ENCODE peak calls at places on chromosomes 1 and 21, in seven cellular contexts. Q is IMR-90, E is pancreas, M is heart right ventricle, I is heart left ventricle, G is body of pancreas, U is right lobe of liver. H is an unnamed sample.

GRCh38 chr1:196437671-196438070 is 170.6 kb downstream of the KCNT2 start:
- ATAC-seq in Q (no peak), M (no peak), G (no peak), U (peak), E (no peak), I (no peak), H (no peak)

GRCh38 chr1:30901798-30902652 is 6.5 kb downstream of the SDC3 start:
- ATAC-seq in E (peak), U (peak), G (peak), I (peak), Q (peak), M (peak), H (peak)

GRCh38 chr1:31944205-31945089 is 6.3 kb upstream of the PTP4A2 start:
- ATAC-seq in M (peak), G (peak), E (peak), U (peak), I (peak), Q (peak), H (peak)

GRCh38 chr1:39434797-39435395 is 56.5 kb upstream of the BMP8A start:
- ATAC-seq in U (peak), E (peak), I (peak), G (peak), Q (peak), M (peak), H (no peak)

GRCh38 chr1:236998571-236998970 is 5.7 kb downstream of the MT1HL1 start:
- ATAC-seq in Q (no peak), I (peak), U (no peak), E (no peak), M (peak), G (no peak), H (no peak)

GRCh38 chr1:9809122-9809521 is 14.6 kb downstream of the CLSTN1 start:
- ATAC-seq in G (no peak), Q (peak), E (no peak), U (no peak), M (no peak), I (peak), H (no peak)

GRCh38 chr1:233790662-233791371 is 113.7 kb upstream of the SLC35F3 start:
- ATAC-seq in U (peak), I (peak), G (peak), M (no peak), E (peak), Q (peak), H (peak)

GRCh38 chr1:28792644-28793121 is 19.3 kb upstream of the OPRD1 start:
- ATAC-seq in I (peak), E (no peak), M (no peak), Q (no peak), U (no peak), G (no peak), H (no peak)

GRCh38 chr21:37383066-37383465 is 16.5 kb downstream of the DYRK1A start:
- ATAC-seq in G (no peak), M (no peak), E (no peak), I (no peak), U (no peak), Q (no peak), H (no peak)

GRCh38 chr1:156893048-156893953 is at the start of gene PEAR1:
- ATAC-seq in Q (no peak), E (no peak), G (no peak), U (peak), I (peak), M (peak), H (peak)

GRCh38 chr1:228426518-228427175 is 10.0 kb upstream of the TRIM17 start:
- ATAC-seq in M (no peak), I (no peak), U (no peak), E (no peak), G (no peak), Q (no peak), H (no peak)

GRCh38 chr1:156291226-156292061 is 4.0 kb downstream of the GLMP start:
- ATAC-seq in I (peak), E (peak), Q (peak), G (peak), M (peak), U (peak), H (peak)

GRCh38 chr1:38059632-38060286 is 13.2 kb upstream of the POU3F1 start:
- ATAC-seq in E (no peak), Q (no peak), U (no peak), I (peak), M (no peak), G (no peak), H (no peak)

GRCh38 chr1:241518447-241519307 is 878 bp downstream of the FH start:
- ATAC-seq in Q (peak), U (peak), G (no peak), E (peak), I (peak), M (peak), H (no peak)

GRCh38 chr1:234756066-234756783 is 146.2 kb upstream of the IRF2BP2 start:
- ATAC-seq in M (no peak), E (no peak), U (no peak), G (no peak), Q (no peak), I (no peak), H (no peak)

GRCh38 chr21:35274923-35275322 is 225.8 kb upstream of the RUNX1 start:
- ATAC-seq in I (no peak), M (no peak), U (no peak), Q (no peak), G (no peak), E (no peak), H (no peak)

GRCh38 chr1:154896811-154897286 is 26.8 kb upstream of the KCNN3 start:
- ATAC-seq in G (no peak), U (no peak), Q (no peak), E (no peak), M (peak), I (peak), H (no peak)

GRCh38 chr1:220791959-220792358 is 5.2 kb downstream of the MTARC1 start:
- ATAC-seq in E (no peak), U (peak), M (peak), Q (no peak), G (peak), I (peak), H (peak)

GRCh38 chr1:150257624-150258274 is at the start of gene CA14:
- ATAC-seq in I (peak), E (no peak), M (peak), U (peak), Q (no peak), G (no peak), H (no peak)

GRCh38 chr1:244705268-244706234 is 52.6 kb downstream of the DESI2 start:
- ATAC-seq in U (peak), I (peak), Q (no peak), M (peak), E (no peak), G (no peak), H (no peak)

GRCh38 chr1:52634111-52634510 is 1.1 kb downstream of the SHISAL2A start:
- ATAC-seq in U (no peak), G (no peak), E (no peak), M (no peak), Q (no peak), I (no peak), H (no peak)

GRCh38 chr1:2494323-2494693 is 18.2 kb downstream of the PLCH2 start:
- ATAC-seq in E (no peak), U (peak), Q (no peak), I (no peak), M (no peak), G (no peak), H (no peak)

GRCh38 chr1:208807446-208808117 is 563.4 kb upstream of the PLXNA2 start:
- ATAC-seq in E (no peak), I (no peak), U (no peak), M (no peak), G (no peak), Q (no peak), H (no peak)

GRCh38 chr1:217734973-217735372 is 103.8 kb downstream of the SPATA17 start:
- ATAC-seq in M (no peak), I (no peak), U (no peak), Q (no peak), E (no peak), G (no peak), H (no peak)

GRCh38 chr1:206658264-206658980 is 23.1 kb downstream of the DYRK3 start:
- ATAC-seq in G (no peak), I (peak), Q (peak), M (peak), E (no peak), U (no peak), H (no peak)

GRCh38 chr1:77889240-77889637 is 815 bp downstream of the NEXN start:
- ATAC-seq in U (no peak), G (peak), E (peak), I (peak), M (peak), Q (peak), H (no peak)
- H3K27ac ChIP-seq in U (peak), G (peak), E (peak), I (peak), M (peak), Q (peak), H (peak)

DNA sequence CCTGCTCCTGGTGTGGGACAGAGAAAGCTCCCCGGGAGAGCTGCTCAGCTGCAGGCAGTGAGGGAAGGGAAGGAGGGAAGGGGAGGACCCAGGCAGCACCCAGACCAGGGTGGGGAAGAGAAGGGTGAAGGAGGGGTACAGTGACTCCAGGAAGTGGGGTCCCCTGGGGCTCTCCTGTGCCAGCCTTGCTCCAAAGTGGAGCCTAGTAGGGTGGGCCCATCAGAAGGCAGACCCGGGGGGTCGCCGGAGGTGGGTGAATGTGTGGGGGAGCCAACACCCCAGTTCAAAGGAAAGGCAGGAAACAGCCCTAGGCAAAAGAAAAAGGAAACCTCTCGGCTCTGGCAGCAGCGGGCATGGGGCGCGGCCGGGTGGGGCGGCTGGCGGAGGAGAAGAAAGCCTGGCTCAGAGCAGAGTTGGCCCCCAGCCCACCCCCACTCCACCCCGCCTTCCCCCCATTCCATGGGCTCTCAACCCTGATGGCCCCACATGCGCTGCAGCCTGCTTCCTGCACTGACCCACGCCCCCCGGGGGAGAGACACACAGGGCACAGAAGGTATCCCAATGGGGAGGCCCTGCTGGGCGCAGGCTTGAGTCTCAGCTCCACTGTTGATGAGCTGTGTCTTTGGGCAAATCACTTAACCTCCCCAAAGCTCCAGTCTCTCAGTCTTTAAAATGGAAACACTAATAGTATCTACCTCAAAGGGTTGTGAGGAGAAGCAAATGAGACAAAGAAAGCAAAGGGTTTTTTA is 5.7 kb downstream of the LGR6 start:
- ATAC-seq in I (no peak), M (peak), E (no peak), U (no peak), Q (no peak), G (no peak), H (no peak)
- H3K27ac ChIP-seq in I (peak), M (peak), E (no peak), U (no peak), Q (no peak), G (no peak), H (no peak)

GRCh38 chr21:26147535-26147934 is 23.0 kb downstream of the APP start:
- ATAC-seq in M (no peak), G (no peak), E (no peak), I (peak), U (no peak), Q (no peak), H (no peak)

GRCh38 chr21:26144026-26144425 is 26.5 kb downstream of the APP start:
- ATAC-seq in G (no peak), M (no peak), Q (no peak), U (no peak), I (no peak), E (no peak), H (no peak)

GRCh38 chr21:26146681-26147080 is 23.9 kb downstream of the APP start:
- ATAC-seq in Q (no peak), M (no peak), I (no peak), E (no peak), G (no peak), U (no peak), H (no peak)

GRCh38 chr21:26148834-26149354 is 21.7 kb downstream of the APP start:
- ATAC-seq in E (no peak), Q (peak), I (peak), U (no peak), M (no peak), G (no peak), H (peak)

DNA sequence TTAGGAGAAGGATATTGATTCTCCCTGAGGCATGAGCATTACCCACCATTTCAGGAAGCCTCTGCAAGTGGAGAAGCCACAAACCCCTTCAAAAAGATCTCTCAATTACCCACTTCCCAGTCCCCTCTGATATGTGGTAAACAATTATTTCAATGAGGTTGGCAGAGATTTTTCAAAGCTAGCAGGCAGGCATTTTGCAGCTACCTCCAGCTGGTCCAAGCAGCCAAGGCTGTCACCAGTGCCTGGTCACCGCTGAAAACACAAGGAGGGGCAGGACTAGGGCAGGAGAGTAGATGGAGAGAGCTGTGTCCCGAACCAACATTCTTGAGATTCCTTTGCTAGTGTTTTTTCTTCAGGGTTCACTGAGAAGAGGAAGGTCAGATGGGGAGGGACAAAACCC is 22.5 kb downstream of the APP start:
- ATAC-seq in Q (peak), G (peak), M (peak), U (peak), I (peak), E (no peak), H (no peak)
- H3K27ac ChIP-seq in Q (peak), G (no peak), M (peak), U (no peak), I (peak), E (no peak), H (no peak)

GRCh38 chr1:42762269-42762668 is 4.6 kb downstream of the P3H1 start:
- ATAC-seq in E (no peak), M (no peak), Q (no peak), G (no peak), I (no peak), U (no peak), H (no peak)
- H3K27ac ChIP-seq in E (no peak), M (no peak), Q (no peak), G (no peak), I (no peak), U (no peak), H (no peak)

GRCh38 chr1:33351281-33351660 is 30.4 kb upstream of the A3GALT2 start:
- ATAC-seq in Q (no peak), U (no peak), M (no peak), G (no peak), I (no peak), E (no peak), H (no peak)

GRCh38 chr1:33348676-33349080 is 27.8 kb upstream of the A3GALT2 start:
- ATAC-seq in U (peak), E (no peak), M (peak), I (peak), G (no peak), Q (no peak), H (no peak)

GRCh38 chr1:33349081-33349759 is 28.3 kb upstream of the A3GALT2 start:
- ATAC-seq in M (peak), Q (peak), I (peak), U (peak), G (peak), E (peak), H (peak)

GRCh38 chr1:33349778-33350610 is 29.1 kb upstream of the A3GALT2 start:
- ATAC-seq in I (peak), G (peak), E (peak), Q (peak), U (peak), M (peak), H (peak)

DNA sequence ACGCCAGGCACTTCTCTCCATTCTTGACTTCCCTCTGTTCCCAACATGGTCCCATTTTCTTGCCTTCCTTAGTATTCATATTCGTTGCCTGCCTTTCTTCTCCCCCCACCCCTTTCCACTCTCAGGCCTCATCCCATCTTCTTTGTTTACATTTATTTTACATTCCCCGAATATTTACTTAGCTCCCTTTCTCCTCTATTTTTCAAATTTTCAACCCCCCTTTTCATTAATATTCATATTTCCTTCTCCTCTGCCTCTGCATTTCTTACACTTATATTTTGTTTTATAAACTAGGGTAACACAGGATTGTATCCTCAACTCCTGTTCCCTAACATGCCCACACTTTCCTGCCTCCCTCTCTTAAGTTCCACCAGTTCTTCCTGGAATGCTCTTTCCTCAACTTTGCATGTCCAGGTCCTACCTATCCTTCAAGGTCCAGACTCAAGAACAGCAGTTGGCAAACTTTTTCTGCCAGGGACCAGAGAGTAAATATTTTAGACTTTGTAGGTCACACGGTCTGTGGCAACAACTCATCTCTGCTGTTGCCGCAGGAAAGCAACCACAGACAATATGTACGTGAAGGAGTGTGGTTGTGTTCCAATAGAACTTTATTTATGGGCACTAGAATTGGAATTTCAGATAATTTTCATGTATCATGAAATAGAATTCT is 29.8 kb upstream of the A3GALT2 start:
- ATAC-seq in I (no peak), E (no peak), Q (no peak), U (no peak), G (no peak), M (no peak), H (no peak)
- H3K27ac ChIP-seq in I (peak), E (peak), Q (peak), U (peak), G (peak), M (peak), H (peak)

DNA sequence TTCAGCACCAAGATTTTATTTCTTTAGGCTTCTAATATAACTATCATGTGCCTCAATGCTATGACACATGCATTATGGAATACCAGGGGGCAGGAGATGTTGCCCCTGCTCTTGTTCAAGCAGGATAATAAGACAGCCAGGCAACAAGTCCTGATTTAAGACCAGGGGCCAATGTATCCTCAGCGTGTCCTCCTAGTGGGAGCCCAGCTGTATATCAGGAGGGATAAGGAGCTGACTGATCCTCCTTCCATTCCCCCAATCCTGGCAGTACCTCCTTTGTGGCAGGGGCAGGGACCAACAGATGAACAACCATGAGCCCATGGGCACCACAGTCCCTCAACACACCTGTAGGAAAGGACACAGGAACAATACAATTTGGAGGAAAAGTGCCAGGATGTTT is 29.3 kb downstream of the SORT1 start:
- ATAC-seq in U (no peak), E (no peak), G (no peak), I (no peak), M (no peak), Q (no peak), H (no peak)
- H3K27ac ChIP-seq in U (no peak), E (no peak), G (no peak), I (peak), M (peak), Q (peak), H (peak)

DNA sequence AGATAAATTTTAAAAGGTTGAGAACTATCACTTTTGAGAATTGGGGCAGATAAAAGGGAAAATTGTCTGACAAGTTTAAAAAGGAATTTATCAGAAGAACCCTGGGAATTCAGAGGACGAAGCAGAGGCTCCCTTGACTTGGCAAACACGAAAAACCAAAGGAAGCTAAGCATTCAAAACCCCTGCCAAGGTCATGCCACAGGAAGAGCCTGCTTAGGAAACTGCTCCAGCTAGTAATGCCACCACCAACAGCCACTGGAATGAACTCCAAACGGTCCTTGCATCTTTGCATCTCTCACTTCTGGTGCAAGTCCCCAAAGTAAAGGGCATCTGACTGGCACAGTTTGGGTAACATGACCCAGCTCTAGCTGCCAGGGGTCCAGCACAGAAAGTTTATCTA is 7.2 kb downstream of the GPBP1L1 start:
- ATAC-seq in G (no peak), U (peak), M (peak), E (peak), I (peak), Q (peak), H (no peak)
- H3K27ac ChIP-seq in G (no peak), U (no peak), M (peak), E (peak), I (peak), Q (no peak), H (no peak)